ENCODE peak calls at places on chromosomes 4 and X, in nine cellular contexts. Z is mesothelial cell of epicardium, N is A549, G is A172, W is uterus, K is D341Med, U is ovary, Y is HEK293T, Q is lung microvascular endothelial cell. F is an unnamed sample.

GRCh38 chr4:156290811-156291210 is 337.1 kb upstream of the CTSO start:
- DNase-seq in Z (no peak), N (no peak), G (no peak), W (no peak), K (no peak), U (no peak), Y (no peak), Q (no peak), F (no peak)

GRCh38 chr4:161813889-161814288 is 349.9 kb downstream of the FSTL5 start:
- DNase-seq in Z (no peak), N (no peak), G (no peak), W (no peak), K (no peak), U (no peak), Y (no peak), Q (no peak), F (no peak)

GRCh38 chr4:7198440-7199128 is 6.2 kb downstream of the SORCS2 start:
- DNase-seq in Z (no peak), N (no peak), G (no peak), W (peak), K (no peak), U (no peak), Y (no peak), Q (no peak), F (no peak)

GRCh38 chr4:173531085-173531965 is 1.3 kb upstream of the HAND2 start:
- DNase-seq in Z (no peak), N (no peak), G (no peak), W (peak), K (no peak), U (no peak), Y (no peak), Q (no peak), F (no peak)

GRCh38 chr4:8410641-8411271 is 29.8 kb downstream of the ACOX3 start:
- DNase-seq in Z (no peak), N (peak), G (peak), W (peak), K (peak), U (peak), Y (peak), Q (peak), F (peak)

GRCh38 chr4:130197946-130198345 is 1102.0 kb downstream of the C4orf33 start:
- DNase-seq in Z (no peak), N (no peak), G (no peak), W (no peak), K (no peak), U (no peak), Y (no peak), Q (no peak), F (no peak)

GRCh38 chr4:95107635-95108034 is 349.9 kb downstream of the BMPR1B start:
- DNase-seq in Z (no peak), N (no peak), G (no peak), W (no peak), K (no peak), U (no peak), Y (no peak), Q (peak), F (peak)

GRCh38 chr4:152283806-152284470 is 252.0 kb downstream of the FBXW7 start:
- DNase-seq in Z (no peak), N (no peak), G (no peak), W (no peak), K (no peak), U (no peak), Y (no peak), Q (peak), F (peak)

GRCh38 chr4:20126906-20127305 is 124.8 kb upstream of the SLIT2 start:
- DNase-seq in Z (no peak), N (no peak), G (no peak), W (no peak), K (no peak), U (no peak), Y (no peak), Q (no peak), F (peak)

GRCh38 chr4:123597586-123597985 is 201.0 kb downstream of the SPRY1 start:
- DNase-seq in Z (no peak), N (no peak), G (no peak), W (no peak), K (no peak), U (no peak), Y (no peak), Q (no peak), F (peak)

GRCh38 chrX:12912786-12913185 is 6.4 kb downstream of the TLR8 start:
- DNase-seq in Z (no peak), N (no peak), G (no peak), W (no peak), K (no peak), U (no peak), Y (no peak), Q (no peak), F (no peak)

GRCh38 chr4:2808001-2808400 is 15.1 kb downstream of the SH3BP2 start:
- DNase-seq in Z (no peak), N (no peak), G (no peak), W (no peak), K (no peak), U (no peak), Y (no peak), Q (no peak), F (no peak)

GRCh38 chrX:116281106-116281505 is 110.6 kb downstream of the AGTR2 start:
- DNase-seq in Z (no peak), N (no peak), G (no peak), W (no peak), K (no peak), U (no peak), Y (no peak), Q (no peak), F (peak)

GRCh38 chrX:150887906-150888465 is 10.5 kb downstream of the CD99L2 start:
- DNase-seq in Z (no peak), N (no peak), G (peak), W (no peak), K (no peak), U (no peak), Y (no peak), Q (no peak), F (peak)

GRCh38 chr4:89216866-89217265 is 90.7 kb downstream of the GPRIN3 start:
- DNase-seq in Z (no peak), N (no peak), G (no peak), W (no peak), K (no peak), U (no peak), Y (no peak), Q (no peak), F (no peak)

GRCh38 chr4:11194431-11194830 is 234.3 kb downstream of the HS3ST1 start:
- DNase-seq in Z (no peak), N (no peak), G (no peak), W (no peak), K (no peak), U (no peak), Y (no peak), Q (no peak), F (no peak)

GRCh38 chr4:96630839-96631238 is 790.9 kb downstream of the PDHA2 start:
- DNase-seq in Z (no peak), N (no peak), G (no peak), W (no peak), K (no peak), U (no peak), Y (no peak), Q (no peak), F (no peak)

GRCh38 chr4:95693594-95693993 is 144.8 kb upstream of the UNC5C start:
- DNase-seq in Z (no peak), N (no peak), G (peak), W (no peak), K (no peak), U (no peak), Y (peak), Q (peak), F (peak)

GRCh38 chr4:119706804-119707203 is 78.2 kb upstream of the PDE5A start:
- DNase-seq in Z (no peak), N (no peak), G (no peak), W (no peak), K (no peak), U (no peak), Y (no peak), Q (no peak), F (no peak)

GRCh38 chr4:15694431-15694830 is 8.4 kb upstream of the BST1 start:
- DNase-seq in Z (no peak), N (no peak), G (no peak), W (no peak), K (no peak), U (no peak), Y (no peak), Q (no peak), F (peak)

GRCh38 chrX:51614353-51614752 is 4.4 kb downstream of the CENPVL3 start:
- DNase-seq in Z (no peak), N (peak), G (peak), W (no peak), K (peak), U (no peak), Y (peak), Q (peak), F (peak)

GRCh38 chr4:13244342-13244905 is 239.7 kb downstream of the RAB28 start:
- DNase-seq in Z (no peak), N (no peak), G (no peak), W (no peak), K (no peak), U (no peak), Y (no peak), Q (no peak), F (no peak)

GRCh38 chr4:67983333-67983732 is 20.0 kb upstream of the TMPRSS11A start:
- DNase-seq in Z (no peak), N (no peak), G (peak), W (no peak), K (no peak), U (no peak), Y (no peak), Q (no peak), F (peak)

GRCh38 chr4:67393699-67394281 is 151.5 kb downstream of the CENPC start:
- DNase-seq in Z (no peak), N (peak), G (peak), W (no peak), K (no peak), U (no peak), Y (no peak), Q (peak), F (peak)

GRCh38 chrX:149151805-149152757 is 353.0 kb downstream of the IDS start:
- DNase-seq in Z (no peak), N (no peak), G (peak), W (no peak), K (no peak), U (no peak), Y (no peak), Q (no peak), F (peak)

GRCh38 chr4:119589165-119589564 is 39.4 kb downstream of the PDE5A start:
- DNase-seq in Z (no peak), N (no peak), G (no peak), W (no peak), K (no peak), U (no peak), Y (no peak), Q (no peak), F (peak)

GRCh38 chr4:6195602-6196319 is 4.6 kb downstream of the JAKMIP1 start:
- DNase-seq in Z (no peak), N (no peak), G (no peak), W (no peak), K (no peak), U (no peak), Y (no peak), Q (no peak), F (no peak)

GRCh38 chrX:50081282-50081955 is 119.4 kb downstream of the AKAP4 start:
- DNase-seq in Z (no peak), N (no peak), G (no peak), W (no peak), K (peak), U (peak), Y (no peak), Q (peak), F (peak)

GRCh38 chr4:36274158-36274557 is 7.3 kb upstream of the DTHD1 start:
- DNase-seq in Z (no peak), N (no peak), G (peak), W (no peak), K (no peak), U (no peak), Y (no peak), Q (no peak), F (peak)

GRCh38 chr4:184387351-184387750 is 87.0 kb downstream of the IRF2 start:
- DNase-seq in Z (no peak), N (no peak), G (no peak), W (no peak), K (no peak), U (no peak), Y (no peak), Q (no peak), F (no peak)

GRCh38 chr4:168917150-168917779 is 92.8 kb downstream of the CBR4 start:
- DNase-seq in Z (no peak), N (peak), G (peak), W (no peak), K (no peak), U (no peak), Y (peak), Q (peak), F (peak)

GRCh38 chr4:64539234-64539849 is 130.1 kb upstream of the TECRL start:
- DNase-seq in Z (no peak), N (peak), G (peak), W (peak), K (peak), U (peak), Y (peak), Q (peak), F (peak)

F was measured in bronchial epithelial cell.